ENCODE peak calls at places on chromosome 20, in eight cellular contexts. One of them, this sample, is unnamed.
A peak's percentile ranks its signal among the peaks of the same experiment; 100 is the strongest.

GRCh38 chr20:48826064-48826463 is 1.7 kb downstream of the PREX1 start:
- DNase-seq in cardiac muscle cell: no peak
- DNase-seq in GM23338: peak; percentile 82
- DNase-seq in CD8-positive, alpha-beta T cell: no peak
- DNase-seq in coronary artery: no peak
- DNase-seq in GM12878: no peak
- DNase-seq in HFFc6: no peak
- DNase-seq in IMR-90: no peak
- DNase-seq in this sample: no peak

GRCh38 chr20:58623579-58624473 is 27.3 kb upstream of the STX16 start:
- DNase-seq in cardiac muscle cell: peak; percentile 94
- DNase-seq in GM23338: no peak
- DNase-seq in CD8-positive, alpha-beta T cell: no peak
- DNase-seq in coronary artery: no peak
- DNase-seq in GM12878: no peak
- DNase-seq in HFFc6: peak; percentile 93
- DNase-seq in IMR-90: peak; percentile 97
- DNase-seq in this sample: peak; percentile 33

GRCh38 chr20:62274332-62275262 is 28.2 kb upstream of the ADRM1 start:
- DNase-seq in cardiac muscle cell: peak; percentile 51
- DNase-seq in GM23338: no peak
- DNase-seq in CD8-positive, alpha-beta T cell: no peak
- DNase-seq in coronary artery: no peak
- DNase-seq in GM12878: no peak
- DNase-seq in HFFc6: no peak
- DNase-seq in IMR-90: no peak
- DNase-seq in this sample: no peak

GRCh38 chr20:40331699-40332098 is 357.3 kb downstream of the MAFB start:
- DNase-seq in cardiac muscle cell: no peak
- DNase-seq in GM23338: no peak
- DNase-seq in CD8-positive, alpha-beta T cell: no peak
- DNase-seq in coronary artery: no peak
- DNase-seq in GM12878: no peak
- DNase-seq in HFFc6: no peak
- DNase-seq in IMR-90: no peak
- DNase-seq in this sample: peak; percentile 19

GRCh38 chr20:17536944-17537444 is 5.8 kb upstream of the BFSP1 start:
- DNase-seq in cardiac muscle cell: peak; percentile 86
- DNase-seq in GM23338: peak; percentile 94
- DNase-seq in CD8-positive, alpha-beta T cell: peak; percentile 76
- DNase-seq in coronary artery: peak; percentile 88
- DNase-seq in GM12878: no peak
- DNase-seq in HFFc6: peak; percentile 75
- DNase-seq in IMR-90: peak; percentile 76
- DNase-seq in this sample: peak; percentile 78

GRCh38 chr20:60352017-60352416 is 393.8 kb downstream of the CDH26 start:
- DNase-seq in cardiac muscle cell: no peak
- DNase-seq in GM23338: no peak
- DNase-seq in CD8-positive, alpha-beta T cell: no peak
- DNase-seq in coronary artery: no peak
- DNase-seq in GM12878: no peak
- DNase-seq in HFFc6: no peak
- DNase-seq in IMR-90: no peak
- DNase-seq in this sample: no peak

GRCh38 chr20:8983478-8984345 is 85.2 kb upstream of the PLCB4 start:
- DNase-seq in cardiac muscle cell: no peak
- DNase-seq in GM23338: no peak
- DNase-seq in CD8-positive, alpha-beta T cell: no peak
- DNase-seq in coronary artery: no peak
- DNase-seq in GM12878: no peak
- DNase-seq in HFFc6: no peak
- DNase-seq in IMR-90: no peak
- DNase-seq in this sample: no peak

GRCh38 chr20:2873747-2874041 is 413 bp downstream of the PTPRA start:
- DNase-seq in cardiac muscle cell: peak; percentile 51
- DNase-seq in GM23338: peak; percentile 79
- DNase-seq in CD8-positive, alpha-beta T cell: peak; percentile 79
- DNase-seq in coronary artery: peak; percentile 81
- DNase-seq in GM12878: no peak
- DNase-seq in HFFc6: no peak
- DNase-seq in IMR-90: peak; percentile 28
- DNase-seq in this sample: peak; percentile 62

GRCh38 chr20:25270829-25271251 is 23.0 kb downstream of the PYGB start:
- DNase-seq in cardiac muscle cell: no peak
- DNase-seq in GM23338: no peak
- DNase-seq in CD8-positive, alpha-beta T cell: no peak
- DNase-seq in coronary artery: no peak
- DNase-seq in GM12878: no peak
- DNase-seq in HFFc6: no peak
- DNase-seq in IMR-90: no peak
- DNase-seq in this sample: peak; percentile 4

GRCh38 chr20:33917813-33918525 is 75.7 kb upstream of the RALY start:
- DNase-seq in cardiac muscle cell: no peak
- DNase-seq in GM23338: no peak
- DNase-seq in CD8-positive, alpha-beta T cell: no peak
- DNase-seq in coronary artery: no peak
- DNase-seq in GM12878: peak; percentile 15
- DNase-seq in HFFc6: no peak
- DNase-seq in IMR-90: no peak
- DNase-seq in this sample: peak; percentile 21

GRCh38 chr20:63940071-63940471 is 16.1 kb downstream of the UCKL1 start:
- DNase-seq in cardiac muscle cell: no peak
- DNase-seq in GM23338: peak; percentile 81
- DNase-seq in CD8-positive, alpha-beta T cell: no peak
- DNase-seq in coronary artery: no peak
- DNase-seq in GM12878: no peak
- DNase-seq in HFFc6: no peak
- DNase-seq in IMR-90: no peak
- DNase-seq in this sample: no peak

GRCh38 chr20:45910670-45911485 is 1.1 kb downstream of the PLTP start:
- DNase-seq in cardiac muscle cell: peak; percentile 100
- DNase-seq in GM23338: peak; percentile 100
- DNase-seq in CD8-positive, alpha-beta T cell: peak; percentile 90
- DNase-seq in coronary artery: peak; percentile 99
- DNase-seq in GM12878: peak; percentile 99
- DNase-seq in HFFc6: peak; percentile 95
- DNase-seq in IMR-90: peak; percentile 100
- DNase-seq in this sample: peak; percentile 97

GRCh38 chr20:19212524-19213502 is at the start of gene SLC24A3:
- DNase-seq in cardiac muscle cell: peak; percentile 35
- DNase-seq in GM23338: peak; percentile 77
- DNase-seq in CD8-positive, alpha-beta T cell: no peak
- DNase-seq in coronary artery: no peak
- DNase-seq in GM12878: no peak
- DNase-seq in HFFc6: no peak
- DNase-seq in IMR-90: no peak
- DNase-seq in this sample: peak; percentile 71

GRCh38 chr20:37095108-37095608 is 639 bp downstream of the RBL1 start:
- DNase-seq in cardiac muscle cell: no peak
- DNase-seq in GM23338: no peak
- DNase-seq in CD8-positive, alpha-beta T cell: peak; percentile 64
- DNase-seq in coronary artery: no peak
- DNase-seq in GM12878: no peak
- DNase-seq in HFFc6: no peak
- DNase-seq in IMR-90: no peak
- DNase-seq in this sample: peak; percentile 38

GRCh38 chr20:40632346-40632976 is 56.6 kb downstream of the MAFB start:
- DNase-seq in cardiac muscle cell: no peak
- DNase-seq in GM23338: no peak
- DNase-seq in CD8-positive, alpha-beta T cell: no peak
- DNase-seq in coronary artery: no peak
- DNase-seq in GM12878: no peak
- DNase-seq in HFFc6: no peak
- DNase-seq in IMR-90: no peak
- DNase-seq in this sample: no peak

GRCh38 chr20:3340443-3340842 is 67.0 kb downstream of the DNAAF9 start:
- DNase-seq in cardiac muscle cell: peak; percentile 37
- DNase-seq in GM23338: no peak
- DNase-seq in CD8-positive, alpha-beta T cell: no peak
- DNase-seq in coronary artery: no peak
- DNase-seq in GM12878: no peak
- DNase-seq in HFFc6: no peak
- DNase-seq in IMR-90: no peak
- DNase-seq in this sample: peak; percentile 32

GRCh38 chr20:33561981-33562601 is 72.2 kb downstream of the CBFA2T2 start:
- DNase-seq in cardiac muscle cell: peak; percentile 94
- DNase-seq in GM23338: peak; percentile 52
- DNase-seq in CD8-positive, alpha-beta T cell: no peak
- DNase-seq in coronary artery: peak; percentile 75
- DNase-seq in GM12878: no peak
- DNase-seq in HFFc6: peak; percentile 58
- DNase-seq in IMR-90: peak; percentile 95
- DNase-seq in this sample: peak; percentile 88

GRCh38 chr20:50187403-50188051 is 3.1 kb upstream of the CEBPB start:
- DNase-seq in cardiac muscle cell: peak; percentile 66
- DNase-seq in GM23338: peak; percentile 46
- DNase-seq in CD8-positive, alpha-beta T cell: no peak
- DNase-seq in coronary artery: no peak
- DNase-seq in GM12878: no peak
- DNase-seq in HFFc6: no peak
- DNase-seq in IMR-90: peak; percentile 59
- DNase-seq in this sample: peak; percentile 59

GRCh38 chr20:50190251-50191064 is at the start of gene CEBPB:
- DNase-seq in cardiac muscle cell: peak; percentile 95
- DNase-seq in GM23338: peak; percentile 95
- DNase-seq in CD8-positive, alpha-beta T cell: peak; percentile 88
- DNase-seq in coronary artery: peak; percentile 95
- DNase-seq in GM12878: no peak
- DNase-seq in HFFc6: peak; percentile 84
- DNase-seq in IMR-90: peak; percentile 88
- DNase-seq in this sample: peak; percentile 92

GRCh38 chr20:50189681-50190250 is 864 bp upstream of the CEBPB start:
- DNase-seq in cardiac muscle cell: peak; percentile 22
- DNase-seq in GM23338: peak; percentile 83
- DNase-seq in CD8-positive, alpha-beta T cell: no peak
- DNase-seq in coronary artery: peak; percentile 82
- DNase-seq in GM12878: no peak
- DNase-seq in HFFc6: no peak
- DNase-seq in IMR-90: no peak
- DNase-seq in this sample: peak; percentile 88

GRCh38 chr20:50188287-50188688 is 2.3 kb upstream of the CEBPB start:
- DNase-seq in cardiac muscle cell: no peak
- DNase-seq in GM23338: no peak
- DNase-seq in CD8-positive, alpha-beta T cell: no peak
- DNase-seq in coronary artery: no peak
- DNase-seq in GM12878: no peak
- DNase-seq in HFFc6: no peak
- DNase-seq in IMR-90: no peak
- DNase-seq in this sample: no peak

DNA sequence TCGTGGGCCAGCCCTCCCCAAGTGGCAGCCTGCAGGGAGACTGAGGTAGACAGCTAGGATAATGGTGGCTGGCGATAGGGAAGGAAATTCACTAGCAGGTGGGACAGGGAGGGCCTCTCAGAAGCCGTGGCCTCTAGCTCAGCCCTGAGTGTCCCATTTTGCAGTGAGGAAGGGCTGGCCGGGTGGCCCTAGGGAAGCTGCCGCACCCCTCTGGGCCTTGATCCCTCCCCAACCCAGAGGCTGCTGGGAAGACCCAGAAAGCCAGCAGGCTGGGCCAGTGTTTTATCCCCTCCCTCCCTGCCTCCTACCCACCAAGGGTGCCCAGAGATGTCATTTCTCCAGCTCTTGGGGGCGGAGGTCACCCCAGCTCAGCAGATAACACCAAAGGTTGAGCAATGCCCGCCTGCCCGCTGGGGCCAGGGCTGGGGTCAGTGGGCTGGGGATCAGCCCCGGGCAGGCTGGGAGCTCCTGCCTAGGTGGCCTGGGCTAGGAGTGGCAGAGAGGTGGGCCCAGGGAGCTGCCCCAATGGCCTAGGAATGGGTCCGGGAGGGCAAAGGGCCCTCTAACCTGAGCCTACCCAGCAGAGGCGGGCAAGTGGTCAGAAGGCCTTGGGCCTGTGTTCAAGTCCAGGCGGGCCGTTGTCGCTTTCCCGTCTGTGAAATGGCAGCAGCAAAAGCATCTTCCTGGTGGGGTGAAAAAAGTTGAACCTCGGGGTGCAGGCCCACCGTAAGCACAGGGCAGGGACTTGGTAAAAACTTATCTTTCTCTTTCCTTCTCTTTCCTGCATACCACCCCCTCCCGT is 1.6 kb upstream of the CEBPB start:
- DNase-seq in cardiac muscle cell: no peak
- DNase-seq in GM23338: no peak
- DNase-seq in CD8-positive, alpha-beta T cell: no peak
- DNase-seq in coronary artery: no peak
- DNase-seq in GM12878: no peak
- DNase-seq in HFFc6: no peak
- DNase-seq in IMR-90: no peak
- DNase-seq in this sample: no peak
- TF ChIP-seq CTCF in cardiac muscle cell: no peak
- TF ChIP-seq CTCF in GM23338: no peak
- TF ChIP-seq CTCF in CD8-positive, alpha-beta T cell: no peak
- TF ChIP-seq CTCF in coronary artery: no peak
- TF ChIP-seq CTCF in GM12878: no peak
- TF ChIP-seq CTCF in HFFc6: no peak
- TF ChIP-seq CTCF in IMR-90: no peak
- TF ChIP-seq CTCF in this sample: no peak

DNA sequence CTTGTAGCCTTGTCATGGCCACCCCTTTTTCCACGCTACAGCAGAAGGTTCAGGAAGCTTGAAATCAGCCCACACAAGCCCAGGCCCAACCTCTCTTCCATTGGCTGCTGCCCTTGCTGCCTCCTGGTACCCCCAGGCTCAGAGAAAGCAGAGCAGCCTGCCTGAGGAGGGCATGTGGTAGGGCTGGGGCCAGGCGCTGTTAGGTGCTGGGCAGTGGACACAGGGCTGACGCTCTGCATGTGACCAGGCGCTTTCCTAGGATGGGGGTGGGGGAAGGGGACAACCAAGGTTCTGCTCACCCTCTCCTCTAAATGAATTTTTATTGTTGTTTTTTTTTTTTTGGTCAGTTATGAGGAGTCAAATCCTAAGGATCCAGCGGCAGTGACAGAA is 36.3 kb upstream of the ID1 start:
- DNase-seq in cardiac muscle cell: no peak
- DNase-seq in GM23338: no peak
- DNase-seq in CD8-positive, alpha-beta T cell: no peak
- DNase-seq in coronary artery: no peak
- DNase-seq in GM12878: no peak
- DNase-seq in HFFc6: no peak
- DNase-seq in IMR-90: no peak
- DNase-seq in this sample: no peak
- TF ChIP-seq CTCF in cardiac muscle cell: no peak
- TF ChIP-seq CTCF in GM23338: no peak
- TF ChIP-seq CTCF in CD8-positive, alpha-beta T cell: no peak
- TF ChIP-seq CTCF in coronary artery: no peak
- TF ChIP-seq CTCF in GM12878: no peak
- TF ChIP-seq CTCF in HFFc6: no peak
- TF ChIP-seq CTCF in IMR-90: no peak
- TF ChIP-seq CTCF in this sample: no peak

GRCh38 chr20:10476319-10476724 is 41.2 kb downstream of the SLX4IP start:
- DNase-seq in cardiac muscle cell: no peak
- DNase-seq in GM23338: no peak
- DNase-seq in CD8-positive, alpha-beta T cell: no peak
- DNase-seq in coronary artery: no peak
- DNase-seq in GM12878: peak; percentile 60
- DNase-seq in HFFc6: peak; percentile 53
- DNase-seq in IMR-90: peak; percentile 51
- DNase-seq in this sample: no peak
- TF ChIP-seq CTCF in cardiac muscle cell: no peak
- TF ChIP-seq CTCF in GM23338: no peak
- TF ChIP-seq CTCF in CD8-positive, alpha-beta T cell: no peak
- TF ChIP-seq CTCF in coronary artery: no peak
- TF ChIP-seq CTCF in GM12878: peak; percentile 45
- TF ChIP-seq CTCF in HFFc6: no peak
- TF ChIP-seq CTCF in IMR-90: no peak
- TF ChIP-seq CTCF in this sample: no peak

GRCh38 chr20:38315290-38315966 is 11.5 kb downstream of the BPI start:
- DNase-seq in cardiac muscle cell: peak; percentile 52
- DNase-seq in GM23338: no peak
- DNase-seq in CD8-positive, alpha-beta T cell: no peak
- DNase-seq in coronary artery: no peak
- DNase-seq in GM12878: no peak
- DNase-seq in HFFc6: peak; percentile 35
- DNase-seq in IMR-90: peak; percentile 41
- DNase-seq in this sample: no peak
- TF ChIP-seq CTCF in cardiac muscle cell: peak; percentile 28
- TF ChIP-seq CTCF in GM23338: no peak
- TF ChIP-seq CTCF in CD8-positive, alpha-beta T cell: no peak
- TF ChIP-seq CTCF in coronary artery: no peak
- TF ChIP-seq CTCF in GM12878: no peak
- TF ChIP-seq CTCF in HFFc6: peak; percentile 40
- TF ChIP-seq CTCF in IMR-90: no peak
- TF ChIP-seq CTCF in this sample: no peak